ENCODE peak calls at places on chromosome 14, in six cellular contexts. One of them, this sample, is unnamed.

GRCh38 chr14:32809255-32809654 is 129.4 kb upstream of the NPAS3 start:
- DNase-seq in cardiac fibroblast: no peak
- DNase-seq in cardiac muscle cell: no peak
- DNase-seq in AG09309: no peak
- DNase-seq in CD4-positive, CD25-positive, alpha-beta regulatory T cell: no peak
- DNase-seq in AG10803: no peak
- DNase-seq in this sample: no peak

GRCh38 chr14:95611293-95611880 is 74.8 kb upstream of the TCL1B start:
- DNase-seq in CD4-positive, CD25-positive, alpha-beta regulatory T cell: no peak
- DNase-seq in AG10803: no peak
- DNase-seq in cardiac fibroblast: no peak
- DNase-seq in AG09309: no peak
- DNase-seq in cardiac muscle cell: no peak
- DNase-seq in this sample: no peak

GRCh38 chr14:93245764-93246420 is 38.8 kb downstream of the UBR7 start:
- DNase-seq in cardiac muscle cell: no peak
- DNase-seq in cardiac fibroblast: no peak
- DNase-seq in CD4-positive, CD25-positive, alpha-beta regulatory T cell: no peak
- DNase-seq in AG09309: no peak
- DNase-seq in AG10803: no peak
- DNase-seq in this sample: no peak

GRCh38 chr14:38129705-38130104 is 78.0 kb upstream of the SSTR1 start:
- DNase-seq in cardiac muscle cell: no peak
- DNase-seq in AG09309: no peak
- DNase-seq in AG10803: no peak
- DNase-seq in cardiac fibroblast: no peak
- DNase-seq in CD4-positive, CD25-positive, alpha-beta regulatory T cell: no peak
- DNase-seq in this sample: no peak

GRCh38 chr14:77344597-77344996 is 23.8 kb downstream of the GSTZ1 start:
- DNase-seq in AG10803: no peak
- DNase-seq in cardiac fibroblast: no peak
- DNase-seq in cardiac muscle cell: no peak
- DNase-seq in AG09309: no peak
- DNase-seq in CD4-positive, CD25-positive, alpha-beta regulatory T cell: no peak
- DNase-seq in this sample: no peak

GRCh38 chr14:71675902-71676291 is 256.3 kb upstream of the RGS6 start:
- DNase-seq in AG09309: no peak
- DNase-seq in cardiac fibroblast: peak
- DNase-seq in AG10803: no peak
- DNase-seq in cardiac muscle cell: no peak
- DNase-seq in CD4-positive, CD25-positive, alpha-beta regulatory T cell: no peak
- DNase-seq in this sample: no peak

GRCh38 chr14:37474191-37474590 is 120.9 kb downstream of the FOXA1 start:
- DNase-seq in cardiac muscle cell: no peak
- DNase-seq in AG10803: no peak
- DNase-seq in AG09309: no peak
- DNase-seq in cardiac fibroblast: no peak
- DNase-seq in CD4-positive, CD25-positive, alpha-beta regulatory T cell: no peak
- DNase-seq in this sample: no peak

GRCh38 chr14:55026793-55027560 is at the start of the genes SOCS4 and WDHD1:
- DNase-seq in CD4-positive, CD25-positive, alpha-beta regulatory T cell: peak
- DNase-seq in AG09309: peak
- DNase-seq in AG10803: peak
- DNase-seq in cardiac muscle cell: peak
- DNase-seq in cardiac fibroblast: peak
- DNase-seq in this sample: peak

GRCh38 chr14:54312166-54312801 is 84.5 kb upstream of the CDKN3 start:
- DNase-seq in cardiac muscle cell: peak
- DNase-seq in cardiac fibroblast: peak
- DNase-seq in CD4-positive, CD25-positive, alpha-beta regulatory T cell: no peak
- DNase-seq in AG10803: peak
- DNase-seq in AG09309: peak
- DNase-seq in this sample: no peak

GRCh38 chr14:75905505-75905904 is 76.3 kb downstream of the TGFB3 start:
- DNase-seq in cardiac muscle cell: peak
- DNase-seq in AG09309: no peak
- DNase-seq in cardiac fibroblast: peak
- DNase-seq in CD4-positive, CD25-positive, alpha-beta regulatory T cell: no peak
- DNase-seq in AG10803: peak
- DNase-seq in this sample: peak

GRCh38 chr14:100554082-100554677 is 33.0 kb downstream of the BEGAIN start:
- DNase-seq in CD4-positive, CD25-positive, alpha-beta regulatory T cell: no peak
- DNase-seq in AG10803: peak
- DNase-seq in cardiac fibroblast: peak
- DNase-seq in AG09309: no peak
- DNase-seq in cardiac muscle cell: peak
- DNase-seq in this sample: no peak

GRCh38 chr14:77125275-77126073 is 16.1 kb downstream of the ZDHHC22 start:
- DNase-seq in cardiac muscle cell: no peak
- DNase-seq in CD4-positive, CD25-positive, alpha-beta regulatory T cell: no peak
- DNase-seq in AG09309: no peak
- DNase-seq in cardiac fibroblast: no peak
- DNase-seq in AG10803: no peak
- DNase-seq in this sample: no peak

GRCh38 chr14:74444866-74445265 is 18.9 kb upstream of the SYNDIG1L start:
- DNase-seq in cardiac muscle cell: no peak
- DNase-seq in AG09309: no peak
- DNase-seq in cardiac fibroblast: no peak
- DNase-seq in CD4-positive, CD25-positive, alpha-beta regulatory T cell: no peak
- DNase-seq in AG10803: no peak
- DNase-seq in this sample: no peak

GRCh38 chr14:31229009-31229408 is 21.4 kb upstream of the HECTD1 start:
- DNase-seq in cardiac muscle cell: no peak
- DNase-seq in AG10803: no peak
- DNase-seq in CD4-positive, CD25-positive, alpha-beta regulatory T cell: no peak
- DNase-seq in cardiac fibroblast: no peak
- DNase-seq in AG09309: no peak
- DNase-seq in this sample: no peak

GRCh38 chr14:22095845-22096510 is 422.4 kb upstream of the OR4E1 start:
- DNase-seq in AG09309: no peak
- DNase-seq in cardiac fibroblast: no peak
- DNase-seq in cardiac muscle cell: peak
- DNase-seq in CD4-positive, CD25-positive, alpha-beta regulatory T cell: peak
- DNase-seq in AG10803: no peak
- DNase-seq in this sample: no peak

GRCh38 chr14:89485264-89485663 is 68.2 kb upstream of the FOXN3 start:
- DNase-seq in CD4-positive, CD25-positive, alpha-beta regulatory T cell: peak
- DNase-seq in AG10803: no peak
- DNase-seq in cardiac muscle cell: no peak
- DNase-seq in cardiac fibroblast: peak
- DNase-seq in AG09309: no peak
- DNase-seq in this sample: no peak

GRCh38 chr14:80523518-80524117 is 312.3 kb upstream of the DIO2 start:
- DNase-seq in CD4-positive, CD25-positive, alpha-beta regulatory T cell: no peak
- DNase-seq in cardiac muscle cell: no peak
- DNase-seq in AG09309: no peak
- DNase-seq in AG10803: peak
- DNase-seq in cardiac fibroblast: peak
- DNase-seq in this sample: no peak

GRCh38 chr14:76954371-76954770 is 74.1 kb downstream of the IRF2BPL start:
- DNase-seq in cardiac fibroblast: no peak
- DNase-seq in cardiac muscle cell: no peak
- DNase-seq in AG09309: no peak
- DNase-seq in CD4-positive, CD25-positive, alpha-beta regulatory T cell: no peak
- DNase-seq in AG10803: no peak
- DNase-seq in this sample: no peak

GRCh38 chr14:39431416-39432178 is 636 bp downstream of the FBXO33 start:
- DNase-seq in AG09309: no peak
- DNase-seq in CD4-positive, CD25-positive, alpha-beta regulatory T cell: peak
- DNase-seq in cardiac fibroblast: peak
- DNase-seq in AG10803: peak
- DNase-seq in cardiac muscle cell: peak
- DNase-seq in this sample: no peak

GRCh38 chr14:98840511-98840910 is 431.5 kb downstream of the BCL11B start:
- DNase-seq in cardiac fibroblast: no peak
- DNase-seq in AG10803: no peak
- DNase-seq in CD4-positive, CD25-positive, alpha-beta regulatory T cell: no peak
- DNase-seq in AG09309: no peak
- DNase-seq in cardiac muscle cell: no peak
- DNase-seq in this sample: no peak

GRCh38 chr14:59868021-59868420 is 2.6 kb downstream of the RTN1 start:
- DNase-seq in CD4-positive, CD25-positive, alpha-beta regulatory T cell: no peak
- DNase-seq in AG10803: no peak
- DNase-seq in cardiac fibroblast: no peak
- DNase-seq in cardiac muscle cell: no peak
- DNase-seq in AG09309: no peak
- DNase-seq in this sample: no peak

DNA sequence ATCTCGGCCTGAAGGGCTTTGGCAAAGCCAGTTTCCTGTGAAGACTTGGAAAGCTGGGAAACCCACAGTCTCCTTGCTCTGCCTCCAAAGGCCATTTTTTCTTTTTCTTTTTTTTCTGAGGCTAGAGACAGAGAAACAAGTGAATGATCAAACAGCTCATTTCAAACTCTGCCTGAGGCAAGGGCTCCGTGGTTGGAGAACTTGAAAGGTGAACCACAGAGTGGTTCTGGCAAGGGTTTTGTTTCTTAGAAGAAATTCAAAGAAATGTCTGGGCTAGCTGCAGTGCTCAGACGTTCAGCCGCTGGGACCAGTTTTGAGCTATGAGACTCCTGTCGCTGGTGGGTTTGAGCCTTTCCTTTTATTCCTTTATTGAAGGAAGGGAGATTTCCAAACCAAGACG is 62.7 kb downstream of the ERH start:
- DNase-seq in cardiac fibroblast: no peak
- DNase-seq in cardiac muscle cell: no peak
- DNase-seq in CD4-positive, CD25-positive, alpha-beta regulatory T cell: peak
- DNase-seq in AG10803: no peak
- DNase-seq in AG09309: peak
- DNase-seq in this sample: peak
- H3K4me3 ChIP-seq in cardiac fibroblast: no peak
- H3K4me3 ChIP-seq in cardiac muscle cell: no peak
- H3K4me3 ChIP-seq in CD4-positive, CD25-positive, alpha-beta regulatory T cell: no peak
- H3K4me3 ChIP-seq in AG10803: no peak
- H3K4me3 ChIP-seq in AG09309: no peak
- H3K4me3 ChIP-seq in this sample: no peak

GRCh38 chr14:35401422-35401729 is 3.2 kb downstream of the NFKBIA start:
- DNase-seq in cardiac fibroblast: no peak
- DNase-seq in cardiac muscle cell: no peak
- DNase-seq in AG09309: no peak
- DNase-seq in CD4-positive, CD25-positive, alpha-beta regulatory T cell: no peak
- DNase-seq in AG10803: no peak
- DNase-seq in this sample: no peak
- H3K4me3 ChIP-seq in cardiac fibroblast: peak
- H3K4me3 ChIP-seq in cardiac muscle cell: no peak
- H3K4me3 ChIP-seq in AG09309: no peak
- H3K4me3 ChIP-seq in CD4-positive, CD25-positive, alpha-beta regulatory T cell: peak
- H3K4me3 ChIP-seq in AG10803: no peak
- H3K4me3 ChIP-seq in this sample: no peak

DNA sequence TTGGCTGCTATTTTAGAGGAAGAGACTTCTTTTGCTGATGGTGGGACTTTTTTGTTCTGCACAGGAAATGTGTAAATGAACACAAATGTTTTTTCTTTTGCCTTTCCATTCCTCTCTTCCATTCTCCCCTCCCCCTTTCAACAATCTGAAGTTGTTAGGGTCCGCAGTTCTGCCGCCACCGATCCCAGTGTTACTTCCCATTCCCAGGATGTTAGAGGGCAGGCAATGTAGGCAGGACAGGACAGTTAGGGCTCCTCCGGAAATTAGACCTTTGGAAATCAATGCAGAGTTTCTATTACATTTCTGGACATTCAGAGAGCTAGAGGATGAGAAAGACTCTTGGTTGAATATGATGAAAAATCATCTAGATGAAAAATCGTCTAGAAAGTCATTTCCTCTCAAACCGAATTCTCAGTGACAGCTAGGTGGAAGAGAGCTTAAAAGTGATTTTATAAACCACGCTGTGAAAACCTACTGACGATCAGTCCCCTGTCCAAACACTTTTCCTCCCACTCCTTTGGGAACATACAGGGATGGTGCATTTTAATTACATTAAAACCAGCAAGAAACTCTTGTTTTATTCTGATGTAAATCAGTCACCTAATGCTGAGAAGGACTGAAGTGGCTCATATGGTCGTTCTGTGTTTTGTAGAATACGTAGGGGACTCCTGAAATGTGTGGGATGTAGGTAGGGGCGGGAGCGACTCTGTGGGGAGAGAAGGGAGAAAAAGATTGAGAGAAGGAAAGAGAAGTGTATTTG is 17.9 kb downstream of the FOXG1 start:
- DNase-seq in CD4-positive, CD25-positive, alpha-beta regulatory T cell: no peak
- DNase-seq in cardiac muscle cell: no peak
- DNase-seq in AG09309: no peak
- DNase-seq in cardiac fibroblast: no peak
- DNase-seq in AG10803: no peak
- DNase-seq in this sample: no peak
- H3K4me3 ChIP-seq in CD4-positive, CD25-positive, alpha-beta regulatory T cell: no peak
- H3K4me3 ChIP-seq in cardiac muscle cell: peak
- H3K4me3 ChIP-seq in AG09309: no peak
- H3K4me3 ChIP-seq in cardiac fibroblast: peak
- H3K4me3 ChIP-seq in AG10803: peak
- H3K4me3 ChIP-seq in this sample: no peak

GRCh38 chr14:103905861-103906456 is 22.3 kb upstream of the TDRD9 start:
- DNase-seq in AG10803: no peak
- DNase-seq in cardiac fibroblast: no peak
- DNase-seq in AG09309: no peak
- DNase-seq in CD4-positive, CD25-positive, alpha-beta regulatory T cell: peak
- DNase-seq in cardiac muscle cell: no peak
- DNase-seq in this sample: peak

GRCh38 chr14:103910984-103911383 is 17.3 kb upstream of the TDRD9 start:
- DNase-seq in cardiac muscle cell: no peak
- DNase-seq in AG09309: no peak
- DNase-seq in CD4-positive, CD25-positive, alpha-beta regulatory T cell: no peak
- DNase-seq in AG10803: no peak
- DNase-seq in cardiac fibroblast: no peak
- DNase-seq in this sample: no peak

GRCh38 chr14:103910262-103910935 is 17.9 kb upstream of the TDRD9 start:
- DNase-seq in cardiac muscle cell: peak
- DNase-seq in cardiac fibroblast: peak
- DNase-seq in CD4-positive, CD25-positive, alpha-beta regulatory T cell: peak
- DNase-seq in AG09309: no peak
- DNase-seq in AG10803: peak
- DNase-seq in this sample: peak

GRCh38 chr14:103908580-103908979 is 19.7 kb upstream of the TDRD9 start:
- DNase-seq in AG09309: no peak
- DNase-seq in CD4-positive, CD25-positive, alpha-beta regulatory T cell: peak
- DNase-seq in cardiac fibroblast: no peak
- DNase-seq in cardiac muscle cell: no peak
- DNase-seq in AG10803: no peak
- DNase-seq in this sample: peak

DNA sequence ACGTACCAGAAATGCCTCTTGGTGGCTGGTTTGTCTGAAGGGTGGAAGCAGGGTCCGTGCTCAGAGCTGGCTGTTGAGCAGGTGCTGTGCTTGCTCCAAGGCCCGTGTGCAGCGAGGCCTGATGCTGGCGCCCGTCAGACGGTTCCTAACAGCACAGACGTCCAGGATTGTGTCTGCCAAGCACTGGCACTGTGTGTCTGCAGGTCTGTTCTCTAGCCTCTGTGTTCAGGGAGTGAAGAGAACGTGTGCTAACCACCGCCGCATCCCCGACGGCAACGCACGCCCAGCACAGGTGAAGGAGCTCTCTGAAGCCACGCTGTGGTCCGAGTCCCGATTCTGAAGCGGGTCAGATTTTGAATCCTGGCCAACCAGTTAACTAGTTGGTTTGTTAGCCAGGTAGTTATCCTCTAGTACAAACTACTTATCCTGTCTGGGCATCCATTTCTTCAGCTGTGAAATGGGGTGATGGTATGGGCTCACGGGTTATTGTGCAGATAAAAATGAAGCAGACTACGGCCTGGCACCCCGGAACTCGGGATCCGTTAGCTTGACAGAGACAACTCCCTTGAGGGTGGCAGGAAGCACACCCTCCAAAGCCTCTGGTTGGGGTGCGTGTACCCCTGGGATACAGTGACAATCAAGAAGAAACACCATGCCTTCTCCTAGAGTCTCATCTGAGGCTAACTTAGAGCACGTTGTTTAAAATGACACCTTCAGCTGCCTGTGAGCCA is 18.6 kb upstream of the TDRD9 start:
- DNase-seq in CD4-positive, CD25-positive, alpha-beta regulatory T cell: no peak
- DNase-seq in cardiac fibroblast: no peak
- DNase-seq in AG10803: no peak
- DNase-seq in AG09309: no peak
- DNase-seq in cardiac muscle cell: no peak
- DNase-seq in this sample: no peak
- H3K4me3 ChIP-seq in CD4-positive, CD25-positive, alpha-beta regulatory T cell: peak
- H3K4me3 ChIP-seq in cardiac fibroblast: no peak
- H3K4me3 ChIP-seq in AG10803: no peak
- H3K4me3 ChIP-seq in AG09309: no peak
- H3K4me3 ChIP-seq in cardiac muscle cell: no peak
- H3K4me3 ChIP-seq in this sample: peak